ENCODE peak calls at places on chromosome 21, in nine cellular contexts. L is caudate nucleus; O is activated naive CD4-positive, alpha-beta T cell treated with Interleukin-2 at 50 U/mL for 16 hours; F is HFF-Myc; N is LoVo; C is MM.1S; H is NCI-H446; I is heart left ventricle; A is kidney. V is an unnamed sample.

GRCh38 chr21:38470762-38471161 is 27.5 kb downstream of the ERG start:
- DNase-seq in H (no peak), O (no peak), I (no peak), N (peak; percentile 33), C (no peak), A (no peak), F (no peak), L (no peak), V (no peak)

GRCh38 chr21:34857874-34858273 is 189.1 kb downstream of the CLIC6 start:
- DNase-seq in C (no peak), N (no peak), I (no peak), L (no peak), F (no peak), O (no peak), A (no peak), H (no peak), V (no peak)

GRCh38 chr21:36422279-36423098 is 37.3 kb downstream of the CHAF1B start:
- DNase-seq in H (no peak), O (peak; percentile 10), A (peak; percentile 81), N (peak; percentile 33), F (peak; percentile 24), L (no peak), C (peak; percentile 61), I (peak; percentile 39), V (no peak)

GRCh38 chr21:37244506-37245083 is 22.5 kb downstream of the VPS26C start:
- DNase-seq in L (no peak), O (no peak), C (no peak), N (no peak), A (no peak), F (no peak), H (no peak), I (no peak), V (no peak)

GRCh38 chr21:22393324-22393723 is 1395.1 kb downstream of the NCAM2 start:
- DNase-seq in I (no peak), L (no peak), C (no peak), N (no peak), O (no peak), F (no peak), H (no peak), A (no peak), V (no peak)

GRCh38 chr21:42725416-42725930 is 72.1 kb downstream of the PDE9A start:
- DNase-seq in F (no peak), I (no peak), L (no peak), C (no peak), H (no peak), A (no peak), N (no peak), O (no peak), V (no peak)

GRCh38 chr21:32122082-32122481 is 156.8 kb downstream of the MIS18A start:
- DNase-seq in I (no peak), N (no peak), O (no peak), C (no peak), H (no peak), F (no peak), A (no peak), L (no peak), V (no peak)

GRCh38 chr21:46116189-46116845 is 18.4 kb downstream of the COL6A2 start:
- DNase-seq in I (peak; percentile 12), O (no peak), A (peak; percentile 35), C (no peak), H (no peak), N (no peak), L (no peak), F (no peak), V (no peak)

GRCh38 chr21:14889080-14889805 is 175.6 kb downstream of the NRIP1 start:
- DNase-seq in C (no peak), F (no peak), I (no peak), O (no peak), A (no peak), L (no peak), N (peak; percentile 80), H (no peak), V (no peak)

GRCh38 chr21:38788275-38788911 is 17.3 kb upstream of the ETS2 start:
- DNase-seq in A (no peak), I (no peak), L (no peak), H (no peak), O (no peak), C (no peak), N (no peak), F (no peak), V (no peak)

GRCh38 chr21:41659791-41660560 is 106.9 kb downstream of the RIPK4 start:
- DNase-seq in I (no peak), L (no peak), F (no peak), C (no peak), O (no peak), N (no peak), H (no peak), A (peak; percentile 81), V (no peak)

GRCh38 chr21:41438425-41439113 is 12.5 kb downstream of the MX1 start:
- DNase-seq in H (no peak), I (no peak), O (no peak), C (no peak), N (no peak), F (no peak), A (no peak), L (no peak), V (no peak)

GRCh38 chr21:26432410-26432809 is 140.7 kb downstream of the CYYR1 start:
- DNase-seq in H (no peak), O (no peak), L (no peak), F (no peak), I (no peak), C (peak; percentile 88), N (no peak), A (no peak), V (no peak)

GRCh38 chr21:38494688-38495087 is 3.6 kb downstream of the ERG start:
- DNase-seq in L (no peak), H (no peak), A (peak; percentile 77), N (no peak), F (no peak), O (no peak), C (no peak), I (no peak), V (no peak)

GRCh38 chr21:43006874-43007208 is 32.5 kb downstream of the PKNOX1 start:
- DNase-seq in H (no peak), A (no peak), I (no peak), N (no peak), O (no peak), F (no peak), L (no peak), C (no peak), V (no peak)

GRCh38 chr21:39489380-39489924 is 37.7 kb downstream of the SH3BGR start:
- DNase-seq in I (no peak), L (no peak), O (no peak), N (no peak), C (no peak), F (no peak), H (no peak), A (no peak), V (no peak)

GRCh38 chr21:25896657-25897056 is 161.9 kb downstream of the GABPA start:
- DNase-seq in N (no peak), L (no peak), I (no peak), C (no peak), H (no peak), F (no peak), O (no peak), A (no peak), V (no peak)

GRCh38 chr21:44331650-44332306 is 7.4 kb downstream of the CFAP410 start:
- DNase-seq in C (no peak), O (no peak), F (peak; percentile 32), H (no peak), N (no peak), I (no peak), A (no peak), L (no peak), V (no peak)

GRCh38 chr21:45283611-45284455 is 3.9 kb downstream of the POFUT2 start:
- DNase-seq in I (no peak), C (no peak), L (no peak), F (no peak), H (no peak), O (no peak), A (peak; percentile 69), N (no peak), V (no peak)

GRCh38 chr21:34037446-34037845 is 35.9 kb upstream of the MRPS6 start:
- DNase-seq in I (no peak), F (peak; percentile 32), N (no peak), A (no peak), L (no peak), C (no peak), H (no peak), O (no peak), V (no peak)

GRCh38 chr21:31476551-31477120 is 132.6 kb upstream of the TIAM1 start:
- DNase-seq in H (no peak), N (no peak), O (no peak), L (no peak), I (no peak), C (no peak), F (no peak), A (no peak), V (no peak)

GRCh38 chr21:30058928-30059327 is 107.7 kb downstream of the CLDN17 start:
- DNase-seq in L (no peak), A (no peak), I (no peak), F (no peak), C (no peak), H (no peak), O (no peak), N (no peak), V (no peak)

GRCh38 chr21:33069994-33070811 is at the start of gene OLIG1:
- DNase-seq in O (peak; percentile 23), H (no peak), F (no peak), N (no peak), A (peak; percentile 82), L (no peak), C (no peak), I (peak; percentile 42), V (peak; percentile 78)

GRCh38 chr21:25313891-25314646 is 293.2 kb downstream of the MRPL39 start:
- DNase-seq in F (no peak), A (no peak), I (no peak), L (no peak), H (peak; percentile 16), O (no peak), N (no peak), C (no peak), V (no peak)

GRCh38 chr21:46243325-46243724 is 14.8 kb upstream of the LSS start:
- DNase-seq in L (no peak), N (no peak), C (no peak), F (no peak), I (no peak), A (no peak), H (no peak), O (no peak), V (peak; percentile 43)

GRCh38 chr21:14737922-14738321 is 191.8 kb upstream of the SAMSN1 start:
- DNase-seq in C (peak; percentile 74), N (peak; percentile 59), L (no peak), H (no peak), I (peak; percentile 21), F (peak; percentile 16), O (peak; percentile 30), A (no peak), V (peak; percentile 41)

GRCh38 chr21:15054089-15054488 is 10.7 kb downstream of the NRIP1 start:
- DNase-seq in N (no peak), O (no peak), L (no peak), H (no peak), A (no peak), I (no peak), F (no peak), C (no peak), V (peak; percentile 39)

GRCh38 chr21:28779914-28780313 is 212.8 kb downstream of the LTN1 start:
- DNase-seq in H (no peak), F (no peak), N (no peak), C (no peak), O (no peak), I (no peak), L (no peak), A (no peak), V (no peak)